ENCODE peak calls at places on chromosomes 4 and X, in nine cellular contexts. One of them, this sample, is unnamed.

GRCh38 chrX:150486011-150486410 is 82.4 kb upstream of the MTM1 start:
- DNase-seq in right cardiac atrium: peak; percentile 77
- DNase-seq in osteoblast: no peak
- DNase-seq in HL-60: no peak
- DNase-seq in AG04450: peak; percentile 11
- DNase-seq in body of pancreas: peak; percentile 60
- DNase-seq in upper lobe of right lung: no peak
- DNase-seq in heart left ventricle: peak; percentile 22
- DNase-seq in sigmoid colon: peak; percentile 74
- DNase-seq in this sample: peak; percentile 24

GRCh38 chr4:152983774-152984411 is 47.8 kb downstream of the FHDC1 start:
- DNase-seq in HL-60: no peak
- DNase-seq in heart left ventricle: no peak
- DNase-seq in AG04450: no peak
- DNase-seq in right cardiac atrium: no peak
- DNase-seq in osteoblast: no peak
- DNase-seq in body of pancreas: no peak
- DNase-seq in sigmoid colon: no peak
- DNase-seq in upper lobe of right lung: no peak
- DNase-seq in this sample: no peak

GRCh38 chr4:145881991-145882390 is 56.6 kb downstream of the ZNF827 start:
- DNase-seq in AG04450: no peak
- DNase-seq in sigmoid colon: no peak
- DNase-seq in upper lobe of right lung: peak; percentile 76
- DNase-seq in osteoblast: no peak
- DNase-seq in HL-60: no peak
- DNase-seq in heart left ventricle: no peak
- DNase-seq in right cardiac atrium: no peak
- DNase-seq in body of pancreas: peak; percentile 78
- DNase-seq in this sample: no peak

GRCh38 chr4:89489338-89489771 is 181.8 kb upstream of the GPRIN3 start:
- DNase-seq in osteoblast: no peak
- DNase-seq in body of pancreas: no peak
- DNase-seq in right cardiac atrium: peak; percentile 74
- DNase-seq in sigmoid colon: no peak
- DNase-seq in AG04450: no peak
- DNase-seq in HL-60: no peak
- DNase-seq in heart left ventricle: no peak
- DNase-seq in upper lobe of right lung: no peak
- DNase-seq in this sample: peak; percentile 33

GRCh38 chrX:149392896-149393295 is 112.2 kb downstream of the IDS start:
- DNase-seq in right cardiac atrium: no peak
- DNase-seq in sigmoid colon: no peak
- DNase-seq in body of pancreas: no peak
- DNase-seq in upper lobe of right lung: no peak
- DNase-seq in HL-60: no peak
- DNase-seq in AG04450: no peak
- DNase-seq in osteoblast: no peak
- DNase-seq in heart left ventricle: no peak
- DNase-seq in this sample: no peak

GRCh38 chrX:274904-275475 is 6.2 kb upstream of the PLCXD1 start:
- DNase-seq in osteoblast: peak; percentile 45
- DNase-seq in AG04450: no peak
- DNase-seq in right cardiac atrium: no peak
- DNase-seq in upper lobe of right lung: peak; percentile 88
- DNase-seq in sigmoid colon: no peak
- DNase-seq in body of pancreas: peak; percentile 10
- DNase-seq in HL-60: peak; percentile 53
- DNase-seq in heart left ventricle: peak; percentile 30
- DNase-seq in this sample: peak; percentile 43

GRCh38 chrX:39206746-39207145 is 405.5 kb downstream of the MID1IP1 start:
- DNase-seq in HL-60: no peak
- DNase-seq in upper lobe of right lung: no peak
- DNase-seq in AG04450: no peak
- DNase-seq in body of pancreas: no peak
- DNase-seq in right cardiac atrium: no peak
- DNase-seq in osteoblast: no peak
- DNase-seq in sigmoid colon: no peak
- DNase-seq in heart left ventricle: no peak
- DNase-seq in this sample: no peak

GRCh38 chr4:42617030-42617429 is 39.9 kb downstream of the ATP8A1 start:
- DNase-seq in HL-60: no peak
- DNase-seq in heart left ventricle: no peak
- DNase-seq in right cardiac atrium: no peak
- DNase-seq in osteoblast: no peak
- DNase-seq in body of pancreas: no peak
- DNase-seq in upper lobe of right lung: no peak
- DNase-seq in AG04450: no peak
- DNase-seq in sigmoid colon: no peak
- DNase-seq in this sample: no peak

GRCh38 chr4:137359691-137360315 is 172.5 kb downstream of the PCDH18 start:
- DNase-seq in upper lobe of right lung: no peak
- DNase-seq in osteoblast: no peak
- DNase-seq in AG04450: peak; percentile 16
- DNase-seq in heart left ventricle: no peak
- DNase-seq in HL-60: no peak
- DNase-seq in sigmoid colon: no peak
- DNase-seq in body of pancreas: no peak
- DNase-seq in right cardiac atrium: no peak
- DNase-seq in this sample: no peak

GRCh38 chrX:45445745-45446412 is 245.2 kb upstream of the DIPK2B start:
- DNase-seq in sigmoid colon: no peak
- DNase-seq in upper lobe of right lung: no peak
- DNase-seq in HL-60: peak; percentile 0
- DNase-seq in right cardiac atrium: no peak
- DNase-seq in AG04450: no peak
- DNase-seq in body of pancreas: no peak
- DNase-seq in heart left ventricle: no peak
- DNase-seq in osteoblast: no peak
- DNase-seq in this sample: no peak

GRCh38 chrX:31609130-31609529 is 537.3 kb upstream of the FTHL17 start:
- DNase-seq in sigmoid colon: no peak
- DNase-seq in body of pancreas: no peak
- DNase-seq in HL-60: no peak
- DNase-seq in upper lobe of right lung: no peak
- DNase-seq in heart left ventricle: no peak
- DNase-seq in AG04450: peak; percentile 48
- DNase-seq in right cardiac atrium: no peak
- DNase-seq in osteoblast: no peak
- DNase-seq in this sample: no peak

GRCh38 chrX:57643698-57644097 is 36.4 kb downstream of the NLRP2B start:
- DNase-seq in heart left ventricle: no peak
- DNase-seq in osteoblast: no peak
- DNase-seq in AG04450: no peak
- DNase-seq in upper lobe of right lung: no peak
- DNase-seq in sigmoid colon: no peak
- DNase-seq in body of pancreas: no peak
- DNase-seq in HL-60: no peak
- DNase-seq in right cardiac atrium: no peak
- DNase-seq in this sample: no peak

GRCh38 chr4:6404611-6405416 is 67.6 kb downstream of the PPP2R2C start:
- DNase-seq in AG04450: no peak
- DNase-seq in osteoblast: no peak
- DNase-seq in body of pancreas: no peak
- DNase-seq in HL-60: no peak
- DNase-seq in sigmoid colon: no peak
- DNase-seq in heart left ventricle: no peak
- DNase-seq in right cardiac atrium: no peak
- DNase-seq in upper lobe of right lung: no peak
- DNase-seq in this sample: no peak

DNA sequence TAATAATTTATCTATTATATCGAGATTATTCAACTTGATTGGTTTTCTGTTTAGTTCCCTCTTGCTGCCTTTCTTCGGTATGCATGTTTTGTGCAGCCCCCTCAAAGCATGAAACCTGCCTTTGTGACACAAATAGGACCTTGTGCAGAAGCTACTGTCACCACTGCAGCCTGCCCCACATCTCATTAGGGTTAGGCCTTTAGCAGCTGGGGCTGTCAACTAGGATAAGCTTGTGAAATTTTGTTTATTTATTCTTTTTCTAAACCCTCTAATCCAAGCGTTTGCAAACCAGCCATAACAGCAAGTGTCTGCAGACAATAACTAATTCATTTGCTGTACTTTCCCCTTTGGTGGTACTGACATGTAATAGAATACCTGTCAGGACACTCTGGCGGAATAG is 258.9 kb downstream of the RCHY1 start:
- DNase-seq in upper lobe of right lung: no peak
- DNase-seq in heart left ventricle: no peak
- DNase-seq in HL-60: no peak
- DNase-seq in right cardiac atrium: no peak
- DNase-seq in AG04450: no peak
- DNase-seq in body of pancreas: no peak
- DNase-seq in sigmoid colon: no peak
- DNase-seq in osteoblast: no peak
- DNase-seq in this sample: no peak
- H3K27ac ChIP-seq in upper lobe of right lung: no peak overlapping the region
- H3K27ac ChIP-seq in heart left ventricle: no peak overlapping the region
- H3K27ac ChIP-seq in HL-60: no peak overlapping the region
- H3K27ac ChIP-seq in right cardiac atrium: no peak overlapping the region
- H3K27ac ChIP-seq in AG04450: no peak overlapping the region
- H3K27ac ChIP-seq in body of pancreas: no peak overlapping the region
- H3K27ac ChIP-seq in sigmoid colon: no peak overlapping the region
- H3K27ac ChIP-seq in osteoblast: no peak overlapping the region
- H3K27ac ChIP-seq in this sample: no peak overlapping the region

DNA sequence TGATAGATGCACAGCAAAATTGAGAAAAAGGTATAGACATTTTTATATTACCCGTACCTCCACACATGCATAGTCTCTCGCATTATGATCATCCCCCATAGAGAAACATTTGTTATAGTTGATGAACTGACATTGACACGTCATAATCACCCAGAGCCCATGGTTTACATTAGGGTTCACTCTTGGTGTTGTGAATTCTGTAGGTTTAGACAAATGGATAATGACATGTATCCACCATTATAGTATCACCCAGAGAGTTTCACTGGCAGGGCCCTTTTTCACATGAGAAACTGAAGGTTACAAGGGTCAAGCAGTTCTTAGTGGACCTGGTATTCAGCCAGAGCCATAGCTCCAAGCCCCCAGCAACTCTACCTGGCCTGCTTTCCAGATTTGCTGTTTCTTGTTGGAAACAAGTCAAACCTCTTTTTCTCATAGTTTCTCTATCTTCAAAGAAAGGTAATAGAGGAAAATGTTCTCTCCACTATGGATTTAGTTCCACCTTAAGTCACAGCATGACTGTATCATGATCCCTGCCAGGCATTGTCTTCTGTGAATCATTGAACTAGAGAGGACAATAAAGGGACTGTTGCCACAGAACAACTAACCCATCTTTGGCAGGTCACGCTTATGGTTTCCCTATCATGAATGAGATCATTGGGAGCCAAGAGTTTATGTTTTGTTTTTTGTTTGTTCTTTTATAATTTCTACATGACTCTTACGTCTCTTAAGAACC is 64.0 kb downstream of the HHIP start:
- DNase-seq in HL-60: no peak
- DNase-seq in upper lobe of right lung: no peak
- DNase-seq in osteoblast: peak; percentile 4
- DNase-seq in body of pancreas: no peak
- DNase-seq in right cardiac atrium: no peak
- DNase-seq in heart left ventricle: peak; percentile 10
- DNase-seq in sigmoid colon: no peak
- DNase-seq in AG04450: no peak
- DNase-seq in this sample: no peak
- H3K27ac ChIP-seq in HL-60: no peak overlapping the region
- H3K27ac ChIP-seq in upper lobe of right lung: no peak overlapping the region
- H3K27ac ChIP-seq in osteoblast: peak overlapping the region; percentile 54
- H3K27ac ChIP-seq in body of pancreas: no peak overlapping the region
- H3K27ac ChIP-seq in right cardiac atrium: no peak overlapping the region
- H3K27ac ChIP-seq in heart left ventricle: no peak overlapping the region
- H3K27ac ChIP-seq in sigmoid colon: no peak overlapping the region
- H3K27ac ChIP-seq in AG04450: no peak overlapping the region
- H3K27ac ChIP-seq in this sample: no peak overlapping the region

GRCh38 chr4:76738081-76738931 is 159.6 kb downstream of the SOWAHB start:
- DNase-seq in heart left ventricle: peak; percentile 29
- DNase-seq in right cardiac atrium: peak; percentile 63
- DNase-seq in AG04450: peak; percentile 87
- DNase-seq in body of pancreas: no peak
- DNase-seq in upper lobe of right lung: no peak
- DNase-seq in sigmoid colon: peak; percentile 76
- DNase-seq in HL-60: no peak
- DNase-seq in osteoblast: peak; percentile 97
- DNase-seq in this sample: peak; percentile 45

GRCh38 chr4:76737180-76737579 is 160.8 kb downstream of the SOWAHB start:
- DNase-seq in heart left ventricle: no peak
- DNase-seq in AG04450: no peak
- DNase-seq in right cardiac atrium: no peak
- DNase-seq in HL-60: no peak
- DNase-seq in sigmoid colon: no peak
- DNase-seq in body of pancreas: no peak
- DNase-seq in osteoblast: no peak
- DNase-seq in upper lobe of right lung: no peak
- DNase-seq in this sample: no peak

GRCh38 chr4:76740192-76740591 is 157.8 kb downstream of the SOWAHB start:
- DNase-seq in AG04450: no peak
- DNase-seq in HL-60: no peak
- DNase-seq in heart left ventricle: no peak
- DNase-seq in upper lobe of right lung: no peak
- DNase-seq in osteoblast: no peak
- DNase-seq in sigmoid colon: no peak
- DNase-seq in right cardiac atrium: peak; percentile 38
- DNase-seq in body of pancreas: no peak
- DNase-seq in this sample: no peak

GRCh38 chr4:76733380-76733779 is 164.6 kb downstream of the SOWAHB start:
- DNase-seq in osteoblast: no peak
- DNase-seq in heart left ventricle: no peak
- DNase-seq in HL-60: no peak
- DNase-seq in upper lobe of right lung: no peak
- DNase-seq in body of pancreas: peak; percentile 46
- DNase-seq in AG04450: no peak
- DNase-seq in right cardiac atrium: no peak
- DNase-seq in sigmoid colon: no peak
- DNase-seq in this sample: no peak

DNA sequence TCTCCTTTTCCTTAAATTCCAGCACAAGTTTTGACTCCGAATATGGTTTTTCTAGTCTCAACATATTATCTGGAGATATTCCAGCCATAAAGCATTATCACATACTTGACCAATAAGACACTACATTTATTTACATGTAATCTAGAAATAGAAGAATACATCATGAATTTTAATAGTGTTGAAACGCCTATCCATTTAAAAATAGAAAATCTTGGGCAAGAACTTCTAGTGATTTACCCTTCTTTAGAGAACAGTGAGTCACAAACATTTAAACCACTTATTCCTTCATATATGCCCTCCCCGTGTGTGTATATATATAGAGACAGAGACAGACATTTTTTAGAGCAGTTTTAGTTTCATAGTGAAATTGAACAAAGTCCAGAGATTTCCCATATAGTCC is 161.5 kb downstream of the SOWAHB start:
- DNase-seq in upper lobe of right lung: no peak
- DNase-seq in body of pancreas: no peak
- DNase-seq in osteoblast: no peak
- DNase-seq in AG04450: peak; percentile 52
- DNase-seq in right cardiac atrium: no peak
- DNase-seq in sigmoid colon: no peak
- DNase-seq in heart left ventricle: no peak
- DNase-seq in HL-60: no peak
- DNase-seq in this sample: no peak
- H3K27ac ChIP-seq in upper lobe of right lung: no peak overlapping the region
- H3K27ac ChIP-seq in body of pancreas: no peak overlapping the region
- H3K27ac ChIP-seq in osteoblast: peak overlapping the region; percentile 83
- H3K27ac ChIP-seq in AG04450: peak overlapping the region; percentile 68
- H3K27ac ChIP-seq in right cardiac atrium: no peak overlapping the region
- H3K27ac ChIP-seq in sigmoid colon: peak overlapping the region; percentile 89
- H3K27ac ChIP-seq in heart left ventricle: no peak overlapping the region
- H3K27ac ChIP-seq in HL-60: no peak overlapping the region
- H3K27ac ChIP-seq in this sample: peak overlapping the region; percentile 76

GRCh38 chr4:140755811-140756291 is 334 bp downstream of the TBC1D9 start:
- DNase-seq in HL-60: no peak
- DNase-seq in osteoblast: peak; percentile 92
- DNase-seq in sigmoid colon: peak; percentile 74
- DNase-seq in body of pancreas: peak; percentile 59
- DNase-seq in upper lobe of right lung: peak; percentile 82
- DNase-seq in heart left ventricle: peak; percentile 56
- DNase-seq in AG04450: no peak
- DNase-seq in right cardiac atrium: peak; percentile 86
- DNase-seq in this sample: peak; percentile 72
- H3K27ac ChIP-seq in HL-60: no peak overlapping the region
- H3K27ac ChIP-seq in osteoblast: peak overlapping the region; percentile 44
- H3K27ac ChIP-seq in sigmoid colon: peak overlapping the region; percentile 84
- H3K27ac ChIP-seq in body of pancreas: peak overlapping the region; percentile 98
- H3K27ac ChIP-seq in upper lobe of right lung: peak overlapping the region; percentile 99
- H3K27ac ChIP-seq in heart left ventricle: peak overlapping the region; percentile 99
- H3K27ac ChIP-seq in AG04450: no peak overlapping the region
- H3K27ac ChIP-seq in right cardiac atrium: peak overlapping the region; percentile 94
- H3K27ac ChIP-seq in this sample: peak overlapping the region; percentile 81